ENCODE peak calls at places on chromosomes 7 and 10, in six cellular contexts. X, B, L, I, S and W are unnamed samples.

GRCh38 chr10:71007516-71007915 is 119.2 kb upstream of the PCBD1 start:
- DNase-seq in S (no peak), L (no peak), B (no peak), I (no peak), X (no peak), W (no peak)

GRCh38 chr10:59382831-59383295 is 20.5 kb upstream of the FAM13C start:
- DNase-seq in X (no peak), S (no peak), L (no peak), B (peak; percentile 8), I (no peak), W (peak; percentile 38)

GRCh38 chr7:84368122-84368521 is 173.5 kb upstream of the SEMA3A start:
- DNase-seq in I (no peak), L (no peak), B (no peak), X (no peak), S (no peak), W (no peak)

GRCh38 chr7:148916186-148916585 is 32.1 kb upstream of the EZH2 start:
- DNase-seq in I (no peak), S (no peak), B (no peak), L (no peak), X (no peak), W (no peak)

GRCh38 chr7:133623716-133624115 is 370.8 kb downstream of the EXOC4 start:
- DNase-seq in I (no peak), X (no peak), S (no peak), B (no peak), L (no peak), W (no peak)

GRCh38 chr10:69839696-69840345 is 38.1 kb downstream of the COL13A1 start:
- DNase-seq in L (no peak), I (no peak), B (peak; percentile 73), S (no peak), X (no peak), W (no peak)

GRCh38 chr7:87934699-87935372 is 785 bp downstream of the ADAM22 start:
- DNase-seq in B (peak; percentile 10), L (no peak), I (no peak), X (no peak), S (no peak), W (no peak)

GRCh38 chr10:48456808-48457761 is 147.8 kb downstream of the ARHGAP22 start:
- DNase-seq in L (peak; percentile 58), B (no peak), X (no peak), I (no peak), S (no peak), W (no peak)

GRCh38 chr10:132396495-132397035 is 435 bp upstream of the PWWP2B start:
- DNase-seq in X (peak; percentile 40), S (no peak), I (no peak), L (peak; percentile 89), B (no peak), W (peak; percentile 73)

GRCh38 chr10:115829501-115830215 is 443.3 kb downstream of the GFRA1 start:
- DNase-seq in B (peak; percentile 24), L (no peak), S (no peak), X (peak; percentile 26), I (peak; percentile 2), W (no peak)

DNA sequence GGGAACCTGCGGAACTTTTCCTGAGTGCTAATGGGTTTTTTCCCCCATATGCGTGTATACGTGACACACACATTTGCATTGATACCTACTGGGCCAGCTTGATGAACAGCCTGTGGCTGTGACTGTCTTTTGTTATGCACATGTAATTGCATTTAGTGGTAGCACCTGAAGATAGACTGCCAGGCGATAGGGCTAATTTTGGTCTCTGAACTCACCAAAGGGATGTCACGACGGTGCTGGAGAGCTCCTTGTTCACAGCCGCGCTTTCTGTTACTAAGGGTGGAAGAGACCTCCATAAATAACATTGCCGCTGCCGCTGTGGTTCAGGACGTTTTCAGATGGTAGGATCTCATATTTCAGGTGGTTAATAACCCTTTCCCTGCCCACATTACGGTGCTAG is 133.2 kb downstream of the CAMK1D start:
- DNase-seq in B (no peak), L (no peak), I (no peak), X (no peak), S (no peak), W (no peak)
- H3K4me3 ChIP-seq in B (no peak overlapping the region), L (no peak overlapping the region), I (no peak overlapping the region), X (no peak overlapping the region), S (no peak overlapping the region), W (no peak overlapping the region)

GRCh38 chr7:49774459-49775064 is 1.1 kb downstream of the VWC2 start:
- DNase-seq in S (no peak), X (no peak), B (no peak), I (no peak), L (no peak), W (peak; percentile 46)
- H3K4me3 ChIP-seq in S (no peak overlapping the region), X (no peak overlapping the region), B (no peak overlapping the region), I (no peak overlapping the region), L (peak overlapping the region; percentile 44), W (peak overlapping the region; percentile 58)

GRCh38 chr10:16674147-16674703 is 143.0 kb downstream of the RSU1 start:
- DNase-seq in L (no peak), S (no peak), B (no peak), X (no peak), I (no peak), W (no peak)

DNA sequence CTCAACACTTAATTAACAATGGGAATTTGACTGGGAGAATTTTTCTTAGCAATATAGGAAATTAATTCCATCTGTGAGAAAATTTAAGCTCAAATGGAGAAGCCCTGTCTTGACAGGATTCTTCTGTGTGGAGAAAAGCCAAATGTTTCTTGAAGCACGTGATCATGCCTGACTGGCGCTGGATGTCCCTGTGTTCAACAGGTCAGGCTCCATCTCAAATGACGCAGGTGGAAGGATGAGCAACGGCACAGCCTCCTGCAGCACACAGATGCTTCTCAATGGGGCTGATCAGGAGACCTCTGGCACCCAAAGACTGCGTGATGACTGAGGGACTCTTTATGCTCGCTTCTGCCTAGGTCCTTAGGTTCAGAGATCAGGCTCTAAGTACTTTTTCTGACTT is 143.8 kb downstream of the RSU1 start:
- DNase-seq in I (no peak), S (no peak), B (no peak), X (no peak), L (no peak), W (no peak)
- H3K4me3 ChIP-seq in I (no peak overlapping the region), S (no peak overlapping the region), B (no peak overlapping the region), X (no peak overlapping the region), L (no peak overlapping the region), W (no peak overlapping the region)

GRCh38 chr10:96670786-96671185 is 49.5 kb downstream of the PIK3AP1 start:
- DNase-seq in L (no peak), X (no peak), B (no peak), I (no peak), S (no peak), W (no peak)

GRCh38 chr10:96675846-96676245 is 44.5 kb downstream of the PIK3AP1 start:
- DNase-seq in S (no peak), I (no peak), B (no peak), L (no peak), X (no peak), W (no peak)

GRCh38 chr10:96671207-96671890 is 49.0 kb downstream of the PIK3AP1 start:
- DNase-seq in B (no peak), I (no peak), L (no peak), X (no peak), S (no peak), W (no peak)

GRCh38 chr10:96673318-96674099 is 46.8 kb downstream of the PIK3AP1 start:
- DNase-seq in X (no peak), B (no peak), I (no peak), L (peak; percentile 66), S (no peak), W (peak; percentile 43)

DNA sequence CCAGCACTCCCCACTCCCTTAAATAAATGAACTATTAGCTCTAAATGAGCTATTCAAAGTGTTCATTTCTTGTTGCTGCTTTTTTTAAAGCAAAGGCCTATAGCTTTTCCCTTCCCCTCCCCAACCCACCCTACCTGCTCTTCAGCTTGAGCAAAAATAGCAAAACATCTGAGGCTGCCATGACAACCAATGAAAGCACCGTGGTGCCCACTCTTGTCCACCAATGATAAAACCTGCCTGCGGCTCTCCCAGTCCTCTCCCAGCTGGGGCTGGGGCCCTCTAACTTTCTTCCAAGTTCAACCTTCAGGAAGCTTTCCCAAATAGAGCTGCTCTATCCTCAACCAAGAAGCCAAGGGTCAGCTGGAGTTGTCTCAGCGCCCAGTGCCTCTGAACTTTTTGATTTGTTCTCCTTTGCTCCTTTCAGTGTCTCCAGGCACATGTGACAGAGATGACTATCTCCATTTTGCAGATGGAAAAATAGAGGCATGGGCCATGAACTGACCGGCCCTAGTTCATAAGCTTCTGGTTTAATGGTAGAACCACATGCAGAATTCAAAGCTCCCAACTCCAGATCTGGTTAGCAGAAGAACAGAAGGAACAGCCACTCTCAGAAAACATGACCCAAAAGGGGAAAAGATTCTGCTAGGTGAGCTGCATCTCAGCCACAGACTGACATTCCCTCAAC is 47.7 kb downstream of the PIK3AP1 start:
- DNase-seq in B (no peak), L (no peak), X (no peak), I (no peak), S (no peak), W (no peak)
- H3K4me3 ChIP-seq in B (no peak overlapping the region), L (no peak overlapping the region), X (no peak overlapping the region), I (no peak overlapping the region), S (no peak overlapping the region), W (no peak overlapping the region)

GRCh38 chr7:974172-974571 is 1.2 kb downstream of the COX19 start:
- DNase-seq in I (peak; percentile 23), S (no peak), B (no peak), L (no peak), X (peak; percentile 61), W (no peak)

GRCh38 chr7:972110-972509 is 3.2 kb downstream of the COX19 start:
- DNase-seq in S (no peak), I (no peak), X (no peak), L (no peak), B (no peak), W (no peak)

GRCh38 chr7:974820-975681 is at the start of gene COX19:
- DNase-seq in X (peak; percentile 92), I (peak; percentile 68), B (peak; percentile 86), S (peak; percentile 70), L (peak; percentile 96), W (peak; percentile 88)

GRCh38 chr7:972670-973309 is 2.6 kb downstream of the COX19 start:
- DNase-seq in I (no peak), B (no peak), S (no peak), X (no peak), L (no peak), W (no peak)

GRCh38 chr7:973312-973711 is 2.0 kb downstream of the COX19 start:
- DNase-seq in X (no peak), I (no peak), B (no peak), L (no peak), S (no peak), W (no peak)
- H3K4me3 ChIP-seq in X (no peak overlapping the region), I (no peak overlapping the region), B (no peak overlapping the region), L (no peak overlapping the region), S (no peak overlapping the region), W (no peak overlapping the region)

GRCh38 chr7:100413286-100413685 is 15.2 kb downstream of the ZCWPW1 start:
- DNase-seq in S (no peak), I (no peak), L (no peak), B (no peak), X (no peak), W (no peak)
- H3K4me3 ChIP-seq in S (no peak overlapping the region), I (no peak overlapping the region), L (no peak overlapping the region), B (no peak overlapping the region), X (no peak overlapping the region), W (no peak overlapping the region)

GRCh38 chr10:60387531-60387930 is 2.1 kb downstream of the ANK3 start:
- DNase-seq in B (no peak), L (no peak), X (no peak), S (no peak), I (no peak), W (no peak)
- H3K4me3 ChIP-seq in B (no peak overlapping the region), L (no peak overlapping the region), X (no peak overlapping the region), S (no peak overlapping the region), I (no peak overlapping the region), W (no peak overlapping the region)

GRCh38 chr10:42544945-42545344 is 93.4 kb downstream of the ZNF33B start:
- DNase-seq in I (no peak), S (no peak), L (no peak), B (no peak), X (no peak), W (no peak)
- H3K4me3 ChIP-seq in I (no peak overlapping the region), S (no peak overlapping the region), L (no peak overlapping the region), B (no peak overlapping the region), X (no peak overlapping the region), W (no peak overlapping the region)

GRCh38 chr10:63260103-63260859 is 127.2 kb downstream of the NRBF2 start:
- DNase-seq in L (no peak), X (peak; percentile 73), S (no peak), I (no peak), B (no peak), W (no peak)
- H3K4me3 ChIP-seq in L (no peak overlapping the region), X (no peak overlapping the region), S (peak overlapping the region; percentile 6), I (no peak overlapping the region), B (no peak overlapping the region), W (no peak overlapping the region)